ENCODE peak calls at places on chromosomes 4 and X, in four cellular contexts. L is HepG2, R is K562, T is H1. Y is an unnamed sample.

GRCh38 chr4:1347410-1347864 is 429 bp downstream of the UVSSA start:
- DNase-seq in T (no peak), R (no peak), L (peak; percentile 50), Y (peak; percentile 33)

GRCh38 chrX:135985123-135985973 is at the start of gene SLC9A6:
- DNase-seq in T (no peak), L (peak; percentile 27), R (peak; percentile 78), Y (peak; percentile 62)

GRCh38 chr4:172809319-172809718 is 359.3 kb upstream of the GALNT7 start:
- DNase-seq in R (no peak), T (peak; percentile 81), L (no peak), Y (no peak)

GRCh38 chr4:72887152-72887551 is 182.4 kb downstream of the COX18 start:
- DNase-seq in T (no peak), R (no peak), L (no peak), Y (no peak)

GRCh38 chr4:59553739-59554126 is 1646.4 kb upstream of the ADGRL3 start:
- DNase-seq in L (no peak), T (no peak), R (no peak), Y (peak; percentile 10)

GRCh38 chrX:101091817-101092216 is 6.2 kb upstream of the CENPI start:
- DNase-seq in L (no peak), R (no peak), T (no peak), Y (no peak)

GRCh38 chr4:105474110-105474518 is 252 bp upstream of the PPA2 start:
- DNase-seq in R (no peak), L (no peak), T (no peak), Y (no peak)

GRCh38 chr4:56821394-56822263 is at the start of gene SPINK2:
- DNase-seq in R (peak; percentile 80), T (peak; percentile 56), L (no peak), Y (peak; percentile 61)

GRCh38 chrX:100696699-100697351 is 35.1 kb downstream of the SYTL4 start:
- DNase-seq in T (no peak), R (no peak), L (no peak), Y (no peak)

GRCh38 chrX:25084446-25084845 is 68.7 kb upstream of the ARX start:
- DNase-seq in L (no peak), R (no peak), T (no peak), Y (no peak)

GRCh38 chr4:133969202-133969873 is 232.3 kb downstream of the PABPC4L start:
- DNase-seq in R (no peak), L (no peak), T (no peak), Y (peak; percentile 1)

GRCh38 chr4:55069248-55069647 is 56.1 kb downstream of the KDR start:
- DNase-seq in T (no peak), R (no peak), L (no peak), Y (no peak)

GRCh38 chr4:88104902-88105610 is 53.4 kb downstream of the ABCG2 start:
- DNase-seq in T (no peak), R (no peak), L (no peak), Y (no peak)

GRCh38 chr4:26074672-26075071 is 160.7 kb downstream of the SMIM20 start:
- DNase-seq in R (no peak), T (no peak), L (no peak), Y (no peak)

GRCh38 chrX:123277821-123278220 is 93.7 kb downstream of the GRIA3 start:
- DNase-seq in T (no peak), R (no peak), L (no peak), Y (no peak)

GRCh38 chrX:13087322-13088154 is 43.1 kb upstream of the FAM9C start:
- DNase-seq in L (no peak), T (no peak), R (no peak), Y (no peak)

GRCh38 chr4:184792950-184793555 is 32.7 kb downstream of the ACSL1 start:
- DNase-seq in T (no peak), R (no peak), L (peak; percentile 9), Y (no peak)

GRCh38 chr4:41567186-41567585 is 29.2 kb downstream of the LIMCH1 start:
- DNase-seq in L (no peak), R (no peak), T (no peak), Y (no peak)

DNA sequence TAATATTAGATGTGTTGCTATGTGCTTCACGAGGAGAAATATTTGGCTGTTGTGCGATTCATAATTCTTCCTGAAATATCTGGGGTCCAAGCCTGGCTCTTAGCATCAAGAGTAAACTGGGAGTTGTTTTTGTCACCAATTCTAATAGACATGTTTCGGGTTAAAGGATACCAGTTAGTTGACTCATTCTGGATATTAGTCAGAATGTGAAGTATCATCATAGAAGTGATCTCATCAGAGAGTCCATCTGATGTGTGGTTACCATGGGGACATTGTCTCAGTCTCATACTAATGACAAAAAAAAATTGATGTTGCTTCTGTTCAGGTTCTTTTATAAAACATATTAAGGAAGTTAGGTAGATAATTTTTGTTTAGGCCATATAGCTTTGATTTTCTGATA is 57.2 kb upstream of the MTMR1 start:
- DNase-seq in T (no peak), L (no peak), R (no peak), Y (peak; percentile 33)
- TF ChIP-seq PHF8 in T (no peak), L (no peak), R (no peak), Y (no peak)

DNA sequence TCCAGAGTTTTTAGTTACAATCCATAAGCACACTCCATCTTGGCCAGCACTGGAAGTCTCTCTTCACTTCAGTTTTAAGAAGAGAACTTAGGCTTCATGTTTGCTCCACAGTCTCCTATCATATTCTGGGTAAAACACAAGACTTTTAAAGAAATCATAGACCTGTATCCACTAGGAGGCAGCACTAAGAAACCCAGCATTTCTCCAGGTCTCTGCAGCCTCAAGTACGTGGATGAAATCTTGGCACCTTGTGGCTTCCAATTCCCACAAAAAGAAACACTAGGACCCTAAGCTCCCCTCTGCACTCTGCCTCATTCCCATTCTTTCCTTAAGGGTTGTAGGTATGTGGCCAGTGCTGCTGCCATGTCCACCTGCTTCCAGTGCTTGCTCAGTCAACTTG is 367.3 kb upstream of the CASK start:
- DNase-seq in T (no peak), L (peak; percentile 1), R (no peak), Y (peak; percentile 21)
- TF ChIP-seq PHF8 in T (no peak), L (no peak), R (no peak), Y (no peak)

GRCh38 chr4:80475236-80475635 is 139.7 kb downstream of the CFAP299 start:
- DNase-seq in L (no peak), R (no peak), T (no peak), Y (no peak)

GRCh38 chr4:80475781-80476180 is 140.3 kb downstream of the CFAP299 start:
- DNase-seq in T (no peak), R (no peak), L (no peak), Y (no peak)

GRCh38 chr4:80466618-80467017 is 131.1 kb downstream of the CFAP299 start:
- DNase-seq in L (no peak), T (no peak), R (no peak), Y (no peak)

DNA sequence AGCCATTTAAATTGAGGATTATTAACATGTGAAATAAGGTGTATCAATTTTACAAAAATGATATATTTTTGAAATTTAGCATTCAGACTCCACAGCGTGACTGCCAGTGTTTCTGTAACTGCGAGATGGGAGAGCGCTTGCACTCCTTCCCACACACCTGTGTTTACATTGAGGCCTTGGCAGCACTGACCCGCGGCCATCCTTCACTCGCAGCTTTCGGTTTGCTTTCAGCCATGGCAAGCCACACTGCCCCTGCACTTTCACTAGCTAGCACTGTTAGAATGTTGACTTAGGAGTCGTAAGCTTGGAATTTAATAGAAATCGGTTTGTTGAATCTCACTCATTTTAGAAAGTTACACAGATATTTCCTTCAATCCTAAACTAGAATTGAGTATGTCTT is 136.2 kb downstream of the CFAP299 start:
- DNase-seq in L (no peak), R (no peak), T (no peak), Y (no peak)
- TF ChIP-seq PHF8 in L (no peak), R (no peak), T (no peak), Y (no peak)

GRCh38 chrX:21438792-21439191 is 64.6 kb downstream of the CNKSR2 start:
- DNase-seq in T (no peak), R (no peak), L (no peak), Y (no peak)
- TF ChIP-seq PHF8 in T (no peak), R (no peak), L (no peak), Y (no peak)

DNA sequence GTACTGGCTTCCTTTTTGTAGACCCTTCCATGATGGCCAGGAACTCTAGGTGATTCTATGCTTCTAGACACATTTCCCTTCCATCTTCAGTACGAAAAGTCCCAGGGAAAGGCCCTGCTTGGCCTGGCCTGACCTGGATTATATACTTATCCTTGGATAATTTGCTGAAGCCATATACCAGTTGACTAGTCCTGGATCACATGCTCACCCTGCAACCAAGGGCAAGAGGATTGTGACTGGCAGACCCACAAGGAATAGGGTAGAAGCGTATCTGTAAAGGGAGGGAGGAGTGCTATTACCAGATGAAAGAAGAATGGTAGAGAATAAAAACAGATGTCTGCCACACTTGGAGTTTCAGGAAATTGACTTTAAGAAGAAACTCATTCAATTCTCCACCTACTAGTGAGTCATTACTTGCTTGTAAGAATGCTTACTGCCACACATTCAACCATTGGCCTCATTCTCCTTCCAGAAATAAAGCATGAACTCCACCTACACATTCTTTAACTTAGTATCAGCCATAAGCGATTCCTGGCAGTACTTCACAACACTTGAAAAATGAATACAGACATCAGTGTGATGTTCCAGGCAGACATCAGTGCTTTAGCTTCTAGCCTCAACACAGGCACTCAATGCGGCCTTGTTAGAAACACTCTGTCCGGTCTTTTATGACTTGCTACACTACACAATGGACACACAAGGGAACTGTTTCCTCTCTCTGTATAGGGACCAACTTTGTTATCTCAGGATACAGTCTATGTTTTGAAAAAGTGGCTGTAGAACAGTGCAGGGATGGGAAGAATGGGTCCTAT is 141.8 kb downstream of the CBR4 start:
- DNase-seq in L (no peak), T (no peak), R (no peak), Y (no peak)
- TF ChIP-seq PHF8 in L (no peak), T (no peak), R (no peak), Y (no peak)

GRCh38 chrX:77668391-77669237 is 117.4 kb downstream of the ATRX start:
- DNase-seq in R (no peak), T (no peak), L (peak; percentile 1), Y (peak; percentile 40)
- TF ChIP-seq PHF8 in R (no peak), T (no peak), L (no peak), Y (no peak)